ENCODE peak calls at places on chromosome 1, in eight cellular contexts. D, U, E, L, J, A, P and M are unnamed samples.
A peak's percentile ranks its signal among the peaks of the same experiment; 100 is the strongest.

GRCh38 chr1:167219646-167220536 is 795 bp upstream of the POU2F1 start:
- DNase-seq in D (peak; percentile 76), U (peak; percentile 82), E (peak; percentile 25), L (peak; percentile 76), J (peak; percentile 63), A (peak; percentile 92), P (peak; percentile 97), M (peak; percentile 65)

GRCh38 chr1:198278922-198279321 is 122.1 kb downstream of the NEK7 start:
- DNase-seq in D (no peak), U (no peak), E (no peak), L (no peak), J (peak; percentile 75), A (no peak), P (no peak), M (no peak)

GRCh38 chr1:24157921-24158481 is 15.1 kb upstream of the IL22RA1 start:
- DNase-seq in D (peak; percentile 17), U (peak; percentile 18), E (no peak), L (no peak), J (no peak), A (no peak), P (peak; percentile 16), M (no peak)

GRCh38 chr1:160375788-160376524 is 9.1 kb downstream of the NHLH1 start:
- DNase-seq in D (peak; percentile 33), U (peak; percentile 60), E (no peak), L (no peak), J (peak; percentile 47), A (no peak), P (peak; percentile 78), M (no peak)

GRCh38 chr1:110130113-110130591 is 17.9 kb downstream of the UBL4B start:
- DNase-seq in D (no peak), U (no peak), E (no peak), L (no peak), J (no peak), A (no peak), P (peak; percentile 41), M (no peak)

GRCh38 chr1:150385537-150386445 is 21.8 kb downstream of the RPRD2 start:
- DNase-seq in D (no peak), U (no peak), E (no peak), L (no peak), J (no peak), A (no peak), P (no peak), M (no peak)

GRCh38 chr1:224377676-224378006 is 21.0 kb downstream of the CNIH4 start:
- DNase-seq in D (peak; percentile 36), U (peak; percentile 71), E (peak; percentile 84), L (no peak), J (peak; percentile 71), A (no peak), P (no peak), M (no peak)

GRCh38 chr1:65175171-65176070 is 27.4 kb downstream of the AK4 start:
- DNase-seq in D (peak; percentile 81), U (no peak), E (peak; percentile 36), L (no peak), J (peak; percentile 33), A (no peak), P (no peak), M (no peak)

GRCh38 chr1:230636575-230637163 is 5.6 kb upstream of the COG2 start:
- DNase-seq in D (no peak), U (no peak), E (no peak), L (no peak), J (no peak), A (no peak), P (no peak), M (no peak)

GRCh38 chr1:153677718-153678518 is 570 bp upstream of the NPR1 start:
- DNase-seq in D (peak; percentile 69), U (peak; percentile 51), E (peak; percentile 45), L (no peak), J (peak; percentile 35), A (peak; percentile 58), P (peak; percentile 81), M (no peak)

GRCh38 chr1:61316493-61316892 is 234.1 kb downstream of the NFIA start:
- DNase-seq in D (no peak), U (no peak), E (no peak), L (no peak), J (no peak), A (no peak), P (no peak), M (no peak)
- H3K4me1 ChIP-seq in D (peaks cover 44% of the 10 kb centered on the region), U (no peaks in the 10 kb centered on the region), E (no peaks in the 10 kb centered on the region), L (no peaks in the 10 kb centered on the region), J (peaks cover 2% of the 10 kb centered on the region), A (peaks cover 20% of the 10 kb centered on the region), P (peaks cover 20% of the 10 kb centered on the region), M (peaks cover 36% of the 10 kb centered on the region)

GRCh38 chr1:86618358-86618757 is 71.5 kb downstream of the CLCA4 start:
- DNase-seq in D (no peak), U (no peak), E (no peak), L (no peak), J (no peak), A (no peak), P (peak; percentile 15), M (no peak)

GRCh38 chr1:86616871-86617270 is 70.0 kb downstream of the CLCA4 start:
- DNase-seq in D (no peak), U (no peak), E (no peak), L (no peak), J (no peak), A (no peak), P (no peak), M (no peak)

GRCh38 chr1:86619313-86619712 is 72.4 kb downstream of the CLCA4 start:
- DNase-seq in D (no peak), U (no peak), E (no peak), L (no peak), J (no peak), A (no peak), P (no peak), M (no peak)

GRCh38 chr1:86621286-86621685 is 74.4 kb downstream of the CLCA4 start:
- DNase-seq in D (no peak), U (no peak), E (no peak), L (no peak), J (no peak), A (no peak), P (no peak), M (no peak)

DNA sequence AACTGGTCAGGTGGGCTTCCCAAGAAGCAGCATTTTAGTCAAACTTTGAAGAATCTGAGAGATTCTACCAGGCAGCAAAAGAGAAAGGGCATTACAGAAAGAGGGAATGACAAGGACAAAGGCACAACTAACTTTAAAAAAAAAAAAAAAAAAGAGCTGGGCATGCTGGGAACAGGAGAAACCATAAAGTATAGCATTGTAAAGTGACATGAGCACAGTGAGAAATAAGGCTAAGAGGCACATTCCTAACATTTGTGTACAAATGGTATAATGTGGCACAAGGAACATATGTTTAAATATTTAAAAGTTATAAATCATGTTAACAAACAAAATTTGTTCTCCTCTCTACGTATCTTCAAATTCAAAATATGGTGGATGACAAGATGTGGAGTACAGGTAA is 69.6 kb downstream of the CLCA4 start:
- DNase-seq in D (no peak), U (no peak), E (no peak), L (no peak), J (no peak), A (no peak), P (no peak), M (no peak)
- H3K27ac ChIP-seq in D (no peak overlapping the region), U (no peak overlapping the region), E (no peak overlapping the region), L (no peak overlapping the region), J (no peak overlapping the region), A (no peak overlapping the region), P (no peak overlapping the region), M (no peak overlapping the region)

GRCh38 chr1:90727917-90728655 is 11.0 kb upstream of the BARHL2 start:
- DNase-seq in D (no peak), U (no peak), E (no peak), L (no peak), J (no peak), A (no peak), P (peak; percentile 19), M (no peak)
- H3K4me1 ChIP-seq in D (peaks cover 15% of the 10 kb centered on the region), U (peaks cover 27% of the 10 kb centered on the region), E (peaks cover 1% of the 10 kb centered on the region), L (no peaks in the 10 kb centered on the region), J (peaks cover 2% of the 10 kb centered on the region), A (peaks cover 53% of the 10 kb centered on the region), P (peaks cover 40% of the 10 kb centered on the region), M (peaks cover 16% of the 10 kb centered on the region)

DNA sequence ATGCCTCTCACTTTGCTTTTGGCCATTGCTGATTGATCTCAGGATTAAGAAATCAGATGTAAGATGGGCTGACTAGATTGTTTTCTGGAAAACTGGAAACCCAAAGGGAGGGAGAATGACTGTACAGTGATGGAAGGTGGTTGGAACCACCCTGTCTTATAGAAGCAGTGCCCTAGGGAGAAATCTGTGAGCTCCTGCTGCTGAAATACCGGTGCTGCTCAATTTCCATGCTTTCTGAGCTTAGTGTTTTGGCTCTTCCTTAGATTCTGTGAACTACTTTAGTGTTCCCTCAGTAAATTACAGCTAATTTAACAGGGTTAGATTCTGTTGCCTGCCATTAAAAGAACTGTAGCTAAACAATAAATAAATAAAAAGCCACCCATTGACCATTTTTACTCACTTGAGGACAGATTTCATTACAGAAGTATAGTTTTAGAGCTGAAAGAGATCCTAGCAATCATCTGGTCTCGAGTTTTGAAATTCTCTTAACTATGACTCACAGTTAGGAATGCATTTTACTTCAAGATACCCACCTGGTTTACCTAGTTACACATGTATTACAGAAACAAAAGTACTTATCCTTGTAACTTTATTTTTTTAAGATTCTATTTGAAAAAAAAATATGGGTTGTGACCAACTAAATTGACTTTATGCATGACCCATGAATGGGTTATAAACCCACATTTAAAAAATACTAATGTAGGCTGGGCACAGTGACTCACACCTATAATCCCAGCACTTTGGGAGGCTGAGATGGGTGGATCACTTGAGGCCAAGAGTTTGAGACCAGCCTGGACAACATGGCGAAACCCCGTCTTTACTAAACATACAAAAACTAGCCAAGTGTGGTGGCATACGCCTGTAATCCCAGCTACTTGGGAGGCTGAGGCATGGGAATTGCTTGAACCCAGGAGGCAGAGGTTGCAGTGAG is 33.2 kb downstream of the CAMSAP2 start:
- DNase-seq in D (no peak), U (no peak), E (no peak), L (no peak), J (peak; percentile 28), A (no peak), P (no peak), M (no peak)
- H3K27ac ChIP-seq in D (no peak overlapping the region), U (peak overlapping the region; percentile 46), E (no peak overlapping the region), L (no peak overlapping the region), J (no peak overlapping the region), A (no peak overlapping the region), P (no peak overlapping the region), M (no peak overlapping the region)

GRCh38 chr1:93976711-93977328 is 67.6 kb upstream of the GCLM start:
- DNase-seq in D (no peak), U (no peak), E (no peak), L (no peak), J (no peak), A (no peak), P (no peak), M (no peak)
- H3K4me1 ChIP-seq in D (no peaks in the 10 kb centered on the region), U (peaks cover 13% of the 10 kb centered on the region), E (peaks cover 22% of the 10 kb centered on the region), L (peaks cover 3% of the 10 kb centered on the region), J (peaks cover 25% of the 10 kb centered on the region), A (peaks cover 5% of the 10 kb centered on the region), P (peaks cover 9% of the 10 kb centered on the region), M (peaks cover 9% of the 10 kb centered on the region)

DNA sequence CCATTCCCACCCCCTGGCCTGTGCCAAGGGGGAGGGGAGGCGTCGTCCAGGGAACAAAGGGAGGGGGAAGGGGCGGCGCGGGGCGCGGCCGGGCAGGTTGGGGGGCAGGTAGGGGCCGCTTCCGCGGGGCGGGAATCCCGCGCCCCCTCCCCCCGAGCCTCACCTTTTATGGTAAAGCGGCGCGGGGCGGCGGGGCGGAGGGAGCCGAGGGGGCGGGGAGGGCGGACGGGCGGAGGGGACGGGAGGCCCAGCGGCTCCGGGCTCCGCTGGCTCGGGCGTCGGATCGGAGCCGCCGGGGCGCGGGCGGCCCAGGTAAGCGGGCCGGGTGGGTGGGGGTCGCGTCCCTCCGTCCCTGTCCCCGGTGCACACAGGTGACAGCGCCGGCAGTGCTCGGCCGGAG is at the start of gene FBLIM1:
- DNase-seq in D (peak; percentile 51), U (no peak), E (no peak), L (no peak), J (peak; percentile 43), A (no peak), P (peak; percentile 72), M (no peak)
- H3K27ac ChIP-seq in D (peak within 1 kb of the TSS; percentile 87), U (peak within 1 kb of the TSS; percentile 44), E (peak within 1 kb of the TSS; percentile 91), L (peak within 1 kb of the TSS; percentile 93), J (peak within 1 kb of the TSS; percentile 57), A (peak within 1 kb of the TSS; percentile 76), P (no peak within 1 kb of the TSS), M (peak within 1 kb of the TSS; percentile 93)